ENCODE peak calls at places on chromosomes 13 and 19, in four cellular contexts. One of them, this sample, is unnamed.

GRCh38 chr13:38483623-38484022 is 134.0 kb downstream of the UFM1 start:
- DNase-seq in GM10248: no peak
- DNase-seq in COR-L47: no peak
- DNase-seq in SW480: no peak
- DNase-seq in this sample: no peak

GRCh38 chr19:21028969-21029268 is 8.5 kb downstream of the ZNF430 start:
- DNase-seq in GM10248: no peak
- DNase-seq in COR-L47: no peak
- DNase-seq in SW480: no peak
- DNase-seq in this sample: no peak

GRCh38 chr19:4077800-4078683 is 11.3 kb upstream of the ZBTB7A start:
- DNase-seq in GM10248: peak
- DNase-seq in COR-L47: no peak
- DNase-seq in SW480: no peak
- DNase-seq in this sample: peak

GRCh38 chr13:20495087-20496023 is 30.3 kb downstream of the CRYL1 start:
- DNase-seq in GM10248: peak
- DNase-seq in COR-L47: peak
- DNase-seq in SW480: peak
- DNase-seq in this sample: peak

GRCh38 chr19:51460164-51460992 is 2.1 kb upstream of the SIGLEC8 start:
- DNase-seq in GM10248: no peak
- DNase-seq in COR-L47: peak
- DNase-seq in SW480: no peak
- DNase-seq in this sample: no peak

GRCh38 chr19:8137425-8137824 is 12.0 kb downstream of the FBN3 start:
- DNase-seq in GM10248: no peak
- DNase-seq in COR-L47: no peak
- DNase-seq in SW480: no peak
- DNase-seq in this sample: no peak

GRCh38 chr19:27794444-27795042 is 1418.4 kb downstream of the UQCRFS1 start:
- DNase-seq in GM10248: peak
- DNase-seq in COR-L47: no peak
- DNase-seq in SW480: no peak
- DNase-seq in this sample: no peak

GRCh38 chr13:43232144-43232840 is 208.9 kb downstream of the DNAJC15 start:
- DNase-seq in GM10248: no peak
- DNase-seq in COR-L47: no peak
- DNase-seq in SW480: no peak
- DNase-seq in this sample: no peak

GRCh38 chr19:18223860-18224524 is 2.2 kb downstream of the PDE4C start:
- DNase-seq in GM10248: peak
- DNase-seq in COR-L47: no peak
- DNase-seq in SW480: peak
- DNase-seq in this sample: peak

GRCh38 chr19:39410620-39411005 is 1.9 kb upstream of the PLEKHG2 start:
- DNase-seq in GM10248: no peak
- DNase-seq in COR-L47: no peak
- DNase-seq in SW480: no peak
- DNase-seq in this sample: no peak

GRCh38 chr19:36139120-36139472 is 770 bp upstream of the CAPNS1 start:
- DNase-seq in GM10248: no peak
- DNase-seq in COR-L47: no peak
- DNase-seq in SW480: no peak
- DNase-seq in this sample: no peak

GRCh38 chr19:17873661-17874422 is 2.1 kb downstream of the SLC5A5 start:
- DNase-seq in GM10248: peak
- DNase-seq in COR-L47: no peak
- DNase-seq in SW480: peak
- DNase-seq in this sample: peak

GRCh38 chr19:50384685-50385535 is 763 bp downstream of the POLD1 start:
- DNase-seq in GM10248: no peak
- DNase-seq in COR-L47: no peak
- DNase-seq in SW480: peak
- DNase-seq in this sample: no peak

GRCh38 chr19:6481541-6482342 is at the start of gene DENND1C:
- DNase-seq in GM10248: peak
- DNase-seq in COR-L47: no peak
- DNase-seq in SW480: no peak
- DNase-seq in this sample: peak

GRCh38 chr13:67377919-67378318 is 147.8 kb upstream of the PCDH9 start:
- DNase-seq in GM10248: no peak
- DNase-seq in COR-L47: no peak
- DNase-seq in SW480: no peak
- DNase-seq in this sample: no peak

GRCh38 chr13:41017153-41017552 is 2.0 kb downstream of the ELF1 start:
- DNase-seq in GM10248: no peak
- DNase-seq in COR-L47: no peak
- DNase-seq in SW480: peak
- DNase-seq in this sample: peak

GRCh38 chr19:22422220-22422619 is at the start of gene ZNF98:
- DNase-seq in GM10248: no peak
- DNase-seq in COR-L47: no peak
- DNase-seq in SW480: no peak
- DNase-seq in this sample: no peak

GRCh38 chr19:16168465-16169081 is 4.8 kb downstream of the CIB3 start:
- DNase-seq in GM10248: no peak
- DNase-seq in COR-L47: no peak
- DNase-seq in SW480: no peak
- DNase-seq in this sample: no peak

GRCh38 chr19:18496980-18497256 is 25.0 kb downstream of the ELL start:
- DNase-seq in GM10248: no peak
- DNase-seq in COR-L47: no peak
- DNase-seq in SW480: no peak
- DNase-seq in this sample: no peak

GRCh38 chr19:5356918-5357317 is 16.3 kb upstream of the PTPRS start:
- DNase-seq in GM10248: no peak
- DNase-seq in COR-L47: no peak
- DNase-seq in SW480: no peak
- DNase-seq in this sample: no peak

GRCh38 chr19:52086481-52086880 is 9.1 kb downstream of the ZNF841 start:
- DNase-seq in GM10248: no peak
- DNase-seq in COR-L47: no peak
- DNase-seq in SW480: no peak
- DNase-seq in this sample: no peak

GRCh38 chr13:47287291-47287751 is 390.5 kb upstream of the HTR2A start:
- DNase-seq in GM10248: no peak
- DNase-seq in COR-L47: no peak
- DNase-seq in SW480: no peak
- DNase-seq in this sample: no peak

GRCh38 chr19:30739394-30739793 is 367.2 kb downstream of the ZNF536 start:
- DNase-seq in GM10248: no peak
- DNase-seq in COR-L47: no peak
- DNase-seq in SW480: no peak
- DNase-seq in this sample: no peak

GRCh38 chr19:41893899-41894298 is 10.9 kb downstream of the ARHGEF1 start:
- DNase-seq in GM10248: no peak
- DNase-seq in COR-L47: no peak
- DNase-seq in SW480: peak
- DNase-seq in this sample: no peak

GRCh38 chr13:90455861-90456260 is 891.6 kb upstream of the MIR17HG start:
- DNase-seq in GM10248: no peak
- DNase-seq in COR-L47: no peak
- DNase-seq in SW480: no peak
- DNase-seq in this sample: no peak

GRCh38 chr13:79522583-79522982 is 41.6 kb downstream of the NDFIP2 start:
- DNase-seq in GM10248: peak
- DNase-seq in COR-L47: no peak
- DNase-seq in SW480: no peak
- DNase-seq in this sample: no peak

GRCh38 chr13:46490129-46490528 is 62.8 kb upstream of the LRCH1 start:
- DNase-seq in GM10248: no peak
- DNase-seq in COR-L47: no peak
- DNase-seq in SW480: no peak
- DNase-seq in this sample: no peak

GRCh38 chr13:28707629-28708427 is 10.9 kb downstream of the SLC46A3 start:
- DNase-seq in GM10248: peak
- DNase-seq in COR-L47: no peak
- DNase-seq in SW480: peak
- DNase-seq in this sample: peak

GRCh38 chr13:113401452-113402415 is 37.8 kb upstream of the GRTP1 start:
- DNase-seq in GM10248: no peak
- DNase-seq in COR-L47: no peak
- DNase-seq in SW480: no peak
- DNase-seq in this sample: no peak

GRCh38 chr19:19115954-19116353 is 22.3 kb downstream of the TMEM161A start:
- DNase-seq in GM10248: peak
- DNase-seq in COR-L47: no peak
- DNase-seq in SW480: no peak
- DNase-seq in this sample: peak